ENCODE peak calls at places on chromosome 13, in ten cellular contexts. One of them, this sample, is unnamed.

GRCh38 chr13:31012285-31013024 is 80.0 kb downstream of the TEX26 start:
- DNase-seq in progenitor cell of endocrine pancreas: no peak
- DNase-seq in left ventricle myocardium superior: no peak
- DNase-seq in epithelial cell of esophagus: peak
- DNase-seq in activated T-cell treated with anti-CD3 and anti-CD28 coated beads for 1 hour: no peak
- DNase-seq in NCI-H1417: peak
- DNase-seq in nucleus accumbens: no peak
- DNase-seq in stimulated activated CD4-positive, alpha-beta T cell treated with anti-CD3 and anti-CD28 coated beads, Interleukin-1b, Interleukin-23, amount 100 ng/mL, for 48 hours: no peak
- DNase-seq in mucosa of descending colon: no peak
- DNase-seq in uterus: no peak
- DNase-seq in this sample: no peak

GRCh38 chr13:100533588-100534041 is 55.0 kb downstream of the GGACT start:
- DNase-seq in progenitor cell of endocrine pancreas: no peak
- DNase-seq in left ventricle myocardium superior: no peak
- DNase-seq in epithelial cell of esophagus: no peak
- DNase-seq in activated T-cell treated with anti-CD3 and anti-CD28 coated beads for 1 hour: no peak
- DNase-seq in NCI-H1417: peak
- DNase-seq in nucleus accumbens: no peak
- DNase-seq in stimulated activated CD4-positive, alpha-beta T cell treated with anti-CD3 and anti-CD28 coated beads, Interleukin-1b, Interleukin-23, amount 100 ng/mL, for 48 hours: no peak
- DNase-seq in mucosa of descending colon: no peak
- DNase-seq in uterus: no peak
- DNase-seq in this sample: no peak

GRCh38 chr13:83184819-83185218 is 697.5 kb downstream of the SLITRK1 start:
- DNase-seq in progenitor cell of endocrine pancreas: no peak
- DNase-seq in left ventricle myocardium superior: no peak
- DNase-seq in epithelial cell of esophagus: peak
- DNase-seq in activated T-cell treated with anti-CD3 and anti-CD28 coated beads for 1 hour: no peak
- DNase-seq in NCI-H1417: no peak
- DNase-seq in nucleus accumbens: no peak
- DNase-seq in stimulated activated CD4-positive, alpha-beta T cell treated with anti-CD3 and anti-CD28 coated beads, Interleukin-1b, Interleukin-23, amount 100 ng/mL, for 48 hours: no peak
- DNase-seq in mucosa of descending colon: no peak
- DNase-seq in uterus: no peak
- DNase-seq in this sample: no peak

GRCh38 chr13:108214511-108215383 is 589 bp downstream of the LIG4 start:
- DNase-seq in progenitor cell of endocrine pancreas: no peak
- DNase-seq in left ventricle myocardium superior: peak
- DNase-seq in epithelial cell of esophagus: peak
- DNase-seq in activated T-cell treated with anti-CD3 and anti-CD28 coated beads for 1 hour: peak
- DNase-seq in NCI-H1417: peak
- DNase-seq in nucleus accumbens: no peak
- DNase-seq in stimulated activated CD4-positive, alpha-beta T cell treated with anti-CD3 and anti-CD28 coated beads, Interleukin-1b, Interleukin-23, amount 100 ng/mL, for 48 hours: no peak
- DNase-seq in mucosa of descending colon: no peak
- DNase-seq in uterus: no peak
- DNase-seq in this sample: no peak

GRCh38 chr13:95023405-95023804 is 277.8 kb downstream of the ABCC4 start:
- DNase-seq in progenitor cell of endocrine pancreas: no peak
- DNase-seq in left ventricle myocardium superior: no peak
- DNase-seq in epithelial cell of esophagus: peak
- DNase-seq in activated T-cell treated with anti-CD3 and anti-CD28 coated beads for 1 hour: no peak
- DNase-seq in NCI-H1417: peak
- DNase-seq in nucleus accumbens: no peak
- DNase-seq in stimulated activated CD4-positive, alpha-beta T cell treated with anti-CD3 and anti-CD28 coated beads, Interleukin-1b, Interleukin-23, amount 100 ng/mL, for 48 hours: no peak
- DNase-seq in mucosa of descending colon: no peak
- DNase-seq in uterus: no peak
- DNase-seq in this sample: no peak

GRCh38 chr13:46113596-46113995 is 8.8 kb upstream of the CPB2 start:
- DNase-seq in progenitor cell of endocrine pancreas: no peak
- DNase-seq in left ventricle myocardium superior: no peak
- DNase-seq in epithelial cell of esophagus: peak
- DNase-seq in activated T-cell treated with anti-CD3 and anti-CD28 coated beads for 1 hour: no peak
- DNase-seq in NCI-H1417: no peak
- DNase-seq in nucleus accumbens: no peak
- DNase-seq in stimulated activated CD4-positive, alpha-beta T cell treated with anti-CD3 and anti-CD28 coated beads, Interleukin-1b, Interleukin-23, amount 100 ng/mL, for 48 hours: no peak
- DNase-seq in mucosa of descending colon: no peak
- DNase-seq in uterus: no peak
- DNase-seq in this sample: no peak

GRCh38 chr13:52744842-52745241 is 5.2 kb upstream of the CNMD start:
- DNase-seq in progenitor cell of endocrine pancreas: no peak
- DNase-seq in left ventricle myocardium superior: no peak
- DNase-seq in epithelial cell of esophagus: no peak
- DNase-seq in activated T-cell treated with anti-CD3 and anti-CD28 coated beads for 1 hour: no peak
- DNase-seq in NCI-H1417: no peak
- DNase-seq in nucleus accumbens: no peak
- DNase-seq in stimulated activated CD4-positive, alpha-beta T cell treated with anti-CD3 and anti-CD28 coated beads, Interleukin-1b, Interleukin-23, amount 100 ng/mL, for 48 hours: no peak
- DNase-seq in mucosa of descending colon: no peak
- DNase-seq in uterus: no peak
- DNase-seq in this sample: no peak

GRCh38 chr13:60765700-60766411 is 368.8 kb downstream of the TDRD3 start:
- DNase-seq in progenitor cell of endocrine pancreas: no peak
- DNase-seq in left ventricle myocardium superior: no peak
- DNase-seq in epithelial cell of esophagus: peak
- DNase-seq in activated T-cell treated with anti-CD3 and anti-CD28 coated beads for 1 hour: no peak
- DNase-seq in NCI-H1417: no peak
- DNase-seq in nucleus accumbens: no peak
- DNase-seq in stimulated activated CD4-positive, alpha-beta T cell treated with anti-CD3 and anti-CD28 coated beads, Interleukin-1b, Interleukin-23, amount 100 ng/mL, for 48 hours: no peak
- DNase-seq in mucosa of descending colon: no peak
- DNase-seq in uterus: no peak
- DNase-seq in this sample: no peak

GRCh38 chr13:64263285-64263684 is 2847.6 kb upstream of the PCDH20 start:
- DNase-seq in progenitor cell of endocrine pancreas: no peak
- DNase-seq in left ventricle myocardium superior: no peak
- DNase-seq in epithelial cell of esophagus: no peak
- DNase-seq in activated T-cell treated with anti-CD3 and anti-CD28 coated beads for 1 hour: no peak
- DNase-seq in NCI-H1417: no peak
- DNase-seq in nucleus accumbens: no peak
- DNase-seq in stimulated activated CD4-positive, alpha-beta T cell treated with anti-CD3 and anti-CD28 coated beads, Interleukin-1b, Interleukin-23, amount 100 ng/mL, for 48 hours: no peak
- DNase-seq in mucosa of descending colon: no peak
- DNase-seq in uterus: no peak
- DNase-seq in this sample: no peak

GRCh38 chr13:113981201-113981605 is 7.3 kb upstream of the C13orf46 start:
- DNase-seq in progenitor cell of endocrine pancreas: no peak
- DNase-seq in left ventricle myocardium superior: peak
- DNase-seq in epithelial cell of esophagus: peak
- DNase-seq in activated T-cell treated with anti-CD3 and anti-CD28 coated beads for 1 hour: no peak
- DNase-seq in NCI-H1417: peak
- DNase-seq in nucleus accumbens: no peak
- DNase-seq in stimulated activated CD4-positive, alpha-beta T cell treated with anti-CD3 and anti-CD28 coated beads, Interleukin-1b, Interleukin-23, amount 100 ng/mL, for 48 hours: no peak
- DNase-seq in mucosa of descending colon: peak
- DNase-seq in uterus: no peak
- DNase-seq in this sample: no peak

GRCh38 chr13:36680918-36681317 is 7.1 kb downstream of the SERTM1 start:
- DNase-seq in progenitor cell of endocrine pancreas: no peak
- DNase-seq in left ventricle myocardium superior: no peak
- DNase-seq in epithelial cell of esophagus: no peak
- DNase-seq in activated T-cell treated with anti-CD3 and anti-CD28 coated beads for 1 hour: no peak
- DNase-seq in NCI-H1417: no peak
- DNase-seq in nucleus accumbens: no peak
- DNase-seq in stimulated activated CD4-positive, alpha-beta T cell treated with anti-CD3 and anti-CD28 coated beads, Interleukin-1b, Interleukin-23, amount 100 ng/mL, for 48 hours: no peak
- DNase-seq in mucosa of descending colon: no peak
- DNase-seq in uterus: peak
- DNase-seq in this sample: no peak

GRCh38 chr13:59638404-59638803 is 525.3 kb downstream of the DIAPH3 start:
- DNase-seq in progenitor cell of endocrine pancreas: no peak
- DNase-seq in left ventricle myocardium superior: no peak
- DNase-seq in epithelial cell of esophagus: no peak
- DNase-seq in activated T-cell treated with anti-CD3 and anti-CD28 coated beads for 1 hour: no peak
- DNase-seq in NCI-H1417: no peak
- DNase-seq in nucleus accumbens: no peak
- DNase-seq in stimulated activated CD4-positive, alpha-beta T cell treated with anti-CD3 and anti-CD28 coated beads, Interleukin-1b, Interleukin-23, amount 100 ng/mL, for 48 hours: no peak
- DNase-seq in mucosa of descending colon: no peak
- DNase-seq in uterus: no peak
- DNase-seq in this sample: no peak

GRCh38 chr13:54633461-54633860 is 1604.8 kb downstream of the OLFM4 start:
- DNase-seq in progenitor cell of endocrine pancreas: no peak
- DNase-seq in left ventricle myocardium superior: no peak
- DNase-seq in epithelial cell of esophagus: no peak
- DNase-seq in activated T-cell treated with anti-CD3 and anti-CD28 coated beads for 1 hour: no peak
- DNase-seq in NCI-H1417: no peak
- DNase-seq in nucleus accumbens: no peak
- DNase-seq in stimulated activated CD4-positive, alpha-beta T cell treated with anti-CD3 and anti-CD28 coated beads, Interleukin-1b, Interleukin-23, amount 100 ng/mL, for 48 hours: no peak
- DNase-seq in mucosa of descending colon: no peak
- DNase-seq in uterus: no peak
- DNase-seq in this sample: no peak

GRCh38 chr13:111515648-111516047 is 195.2 kb downstream of the TEX29 start:
- DNase-seq in progenitor cell of endocrine pancreas: no peak
- DNase-seq in left ventricle myocardium superior: no peak
- DNase-seq in epithelial cell of esophagus: no peak
- DNase-seq in activated T-cell treated with anti-CD3 and anti-CD28 coated beads for 1 hour: no peak
- DNase-seq in NCI-H1417: no peak
- DNase-seq in nucleus accumbens: no peak
- DNase-seq in stimulated activated CD4-positive, alpha-beta T cell treated with anti-CD3 and anti-CD28 coated beads, Interleukin-1b, Interleukin-23, amount 100 ng/mL, for 48 hours: no peak
- DNase-seq in mucosa of descending colon: peak
- DNase-seq in uterus: no peak
- DNase-seq in this sample: no peak

GRCh38 chr13:77859450-77859849 is 59.2 kb downstream of the EDNRB start:
- DNase-seq in progenitor cell of endocrine pancreas: no peak
- DNase-seq in left ventricle myocardium superior: no peak
- DNase-seq in epithelial cell of esophagus: no peak
- DNase-seq in activated T-cell treated with anti-CD3 and anti-CD28 coated beads for 1 hour: no peak
- DNase-seq in NCI-H1417: no peak
- DNase-seq in nucleus accumbens: no peak
- DNase-seq in stimulated activated CD4-positive, alpha-beta T cell treated with anti-CD3 and anti-CD28 coated beads, Interleukin-1b, Interleukin-23, amount 100 ng/mL, for 48 hours: no peak
- DNase-seq in mucosa of descending colon: no peak
- DNase-seq in uterus: peak
- DNase-seq in this sample: no peak

GRCh38 chr13:51844862-51845573 is at the start of gene TMEM272:
- DNase-seq in progenitor cell of endocrine pancreas: peak
- DNase-seq in left ventricle myocardium superior: peak
- DNase-seq in epithelial cell of esophagus: peak
- DNase-seq in activated T-cell treated with anti-CD3 and anti-CD28 coated beads for 1 hour: no peak
- DNase-seq in NCI-H1417: peak
- DNase-seq in nucleus accumbens: peak
- DNase-seq in stimulated activated CD4-positive, alpha-beta T cell treated with anti-CD3 and anti-CD28 coated beads, Interleukin-1b, Interleukin-23, amount 100 ng/mL, for 48 hours: peak
- DNase-seq in mucosa of descending colon: no peak
- DNase-seq in uterus: peak
- DNase-seq in this sample: no peak

This sample was measured in substantia nigra.